ENCODE peak calls at places on chromosomes 5 and 9, in eight cellular contexts. U is left ventricle myocardium inferior, N is mammary epithelial cell, S is GM23248, P is hepatocyte, V is PC-3, W is cardiac muscle cell, Z is K562. M is an unnamed sample. For H3K4me1, the result is how much of the 10 kb centered on the place peaks cover.

GRCh38 chr5:133348406-133348805 is 263.9 kb downstream of the FSTL4 start:
- DNase-seq in U (no peak), N (no peak), S (no peak), P (no peak), V (no peak), W (no peak), Z (no peak), M (no peak)

GRCh38 chr5:765948-766631 is 18.4 kb downstream of the ZDHHC11B start:
- DNase-seq in U (no peak), N (no peak), S (no peak), P (no peak), V (no peak), W (no peak), Z (no peak), M (no peak)

GRCh38 chr5:5678909-5679308 is 256.4 kb downstream of the ICE1 start:
- DNase-seq in U (peak), N (no peak), S (no peak), P (no peak), V (peak), W (no peak), Z (no peak), M (peak)

GRCh38 chr9:74379718-74380117 is 117.4 kb upstream of the RORB start:
- DNase-seq in U (no peak), N (peak), S (no peak), P (peak), V (peak), W (peak), Z (no peak), M (peak)

GRCh38 chr9:72855890-72856523 is 96.8 kb downstream of the ALDH1A1 start:
- DNase-seq in U (no peak), N (no peak), S (no peak), P (no peak), V (no peak), W (no peak), Z (no peak), M (no peak)

GRCh38 chr9:137019891-137020683 is 8.0 kb downstream of the ABCA2 start:
- DNase-seq in U (no peak), N (no peak), S (no peak), P (no peak), V (no peak), W (no peak), Z (no peak), M (no peak)

GRCh38 chr5:74149395-74149794 is 491.1 kb downstream of the ENC1 start:
- DNase-seq in U (no peak), N (peak), S (peak), P (no peak), V (peak), W (no peak), Z (no peak), M (no peak)

GRCh38 chr5:132813599-132814440 is 718 bp downstream of the SOWAHA start:
- DNase-seq in U (no peak), N (no peak), S (peak), P (peak), V (no peak), W (peak), Z (no peak), M (peak)

GRCh38 chr5:3522491-3522890 is 73.1 kb upstream of the IRX1 start:
- DNase-seq in U (no peak), N (no peak), S (no peak), P (no peak), V (no peak), W (no peak), Z (no peak), M (no peak)

GRCh38 chr5:124677376-124677998 is 69.0 kb downstream of the ZNF608 start:
- DNase-seq in U (no peak), N (no peak), S (no peak), P (no peak), V (no peak), W (no peak), Z (no peak), M (no peak)

GRCh38 chr5:124679578-124680210 is 66.7 kb downstream of the ZNF608 start:
- DNase-seq in U (no peak), N (no peak), S (no peak), P (no peak), V (no peak), W (no peak), Z (no peak), M (no peak)

GRCh38 chr5:124677999-124678385 is 68.4 kb downstream of the ZNF608 start:
- DNase-seq in U (no peak), N (no peak), S (no peak), P (no peak), V (no peak), W (no peak), Z (no peak), M (no peak)

GRCh38 chr5:124678992-124679519 is 67.4 kb downstream of the ZNF608 start:
- DNase-seq in U (no peak), N (no peak), S (no peak), P (no peak), V (no peak), W (no peak), Z (no peak), M (no peak)

GRCh38 chr5:124678478-124678877 is 68.0 kb downstream of the ZNF608 start:
- DNase-seq in U (peak), N (peak), S (no peak), P (no peak), V (no peak), W (no peak), Z (no peak), M (no peak)
- H3K4me1 ChIP-seq in U (under half), N (under half), S (under half), P (half or more), V (under half), W (half or more), Z (under half), M (under half)

GRCh38 chr9:128009639-128010038 is 28.9 kb upstream of the EEIG1 start:
- DNase-seq in U (no peak), N (no peak), S (no peak), P (no peak), V (no peak), W (no peak), Z (no peak), M (no peak)

GRCh38 chr9:128006360-128007024 is 25.7 kb upstream of the EEIG1 start:
- DNase-seq in U (no peak), N (peak), S (peak), P (no peak), V (peak), W (no peak), Z (no peak), M (no peak)

GRCh38 chr9:128008171-128008570 is 27.4 kb upstream of the EEIG1 start:
- DNase-seq in U (no peak), N (no peak), S (no peak), P (no peak), V (no peak), W (no peak), Z (no peak), M (no peak)

GRCh38 chr9:128007566-128008138 is 26.9 kb upstream of the EEIG1 start:
- DNase-seq in U (peak), N (peak), S (peak), P (peak), V (peak), W (peak), Z (peak), M (no peak)

GRCh38 chr9:128011071-128011817 is 30.5 kb upstream of the EEIG1 start:
- DNase-seq in U (peak), N (no peak), S (no peak), P (no peak), V (peak), W (no peak), Z (peak), M (peak)
- H3K4me1 ChIP-seq in U (under half), N (under half), S (under half), P (under half), V (under half), W (under half), Z (under half), M (under half)

GRCh38 chr5:172954277-172954676 is 4.9 kb upstream of the RPL26L1 start:
- DNase-seq in U (no peak), N (no peak), S (no peak), P (no peak), V (no peak), W (no peak), Z (no peak), M (no peak)

GRCh38 chr5:172957458-172957857 is 1.8 kb upstream of the RPL26L1 start:
- DNase-seq in U (no peak), N (no peak), S (no peak), P (no peak), V (no peak), W (no peak), Z (no peak), M (no peak)

GRCh38 chr5:172954751-172955159 is 4.5 kb upstream of the RPL26L1 start:
- DNase-seq in U (no peak), N (no peak), S (no peak), P (no peak), V (no peak), W (no peak), Z (no peak), M (no peak)

GRCh38 chr5:172956936-172957335 is 2.3 kb upstream of the RPL26L1 start:
- DNase-seq in U (no peak), N (no peak), S (no peak), P (no peak), V (no peak), W (no peak), Z (no peak), M (no peak)

GRCh38 chr5:172956228-172956627 is 3.0 kb upstream of the RPL26L1 start:
- DNase-seq in U (no peak), N (no peak), S (no peak), P (no peak), V (no peak), W (no peak), Z (no peak), M (no peak)
- H3K4me1 ChIP-seq in U (under half), N (under half), S (half or more), P (under half), V (under half), W (under half), Z (under half), M (half or more)

DNA sequence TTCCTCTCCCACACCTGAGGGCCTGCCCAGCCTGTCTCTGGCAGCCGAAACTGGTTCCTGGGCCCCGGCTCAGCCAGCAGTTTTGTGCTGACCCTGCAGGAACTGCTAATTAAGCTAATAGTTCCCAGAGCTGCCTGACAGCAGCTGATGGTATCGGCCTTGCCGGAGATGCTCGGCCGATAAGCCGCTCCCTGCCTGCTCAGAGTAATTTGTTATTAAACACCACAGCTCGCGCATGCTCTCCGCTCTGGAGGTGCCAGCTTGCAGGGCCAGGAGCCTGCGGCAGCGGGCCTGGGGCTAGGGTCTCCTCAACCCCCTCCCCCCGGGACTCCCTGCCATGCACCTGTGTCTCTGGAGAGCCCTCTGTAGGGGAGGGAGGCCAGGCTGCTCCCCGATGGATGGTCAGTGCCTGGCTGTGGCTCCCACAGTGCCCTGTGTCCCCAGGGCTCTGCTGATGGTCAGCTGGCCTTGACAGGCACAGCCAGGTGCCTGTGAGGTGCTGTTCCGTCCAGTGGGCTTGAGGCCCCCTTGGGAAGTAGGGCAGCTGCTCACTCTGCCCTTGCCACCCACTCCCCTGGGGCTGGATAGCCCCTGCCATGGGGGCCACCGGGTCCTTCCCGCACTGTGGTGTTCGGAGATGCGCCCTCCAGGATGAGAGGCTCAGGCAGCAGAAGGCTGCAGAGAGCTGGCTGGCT is 41.7 kb downstream of the RXRA start:
- DNase-seq in U (no peak), N (no peak), S (no peak), P (peak), V (no peak), W (no peak), Z (no peak), M (no peak)
- H3K4me1 ChIP-seq in U (half or more), N (under half), S (under half), P (half or more), V (under half), W (under half), Z (half or more), M (half or more)

DNA sequence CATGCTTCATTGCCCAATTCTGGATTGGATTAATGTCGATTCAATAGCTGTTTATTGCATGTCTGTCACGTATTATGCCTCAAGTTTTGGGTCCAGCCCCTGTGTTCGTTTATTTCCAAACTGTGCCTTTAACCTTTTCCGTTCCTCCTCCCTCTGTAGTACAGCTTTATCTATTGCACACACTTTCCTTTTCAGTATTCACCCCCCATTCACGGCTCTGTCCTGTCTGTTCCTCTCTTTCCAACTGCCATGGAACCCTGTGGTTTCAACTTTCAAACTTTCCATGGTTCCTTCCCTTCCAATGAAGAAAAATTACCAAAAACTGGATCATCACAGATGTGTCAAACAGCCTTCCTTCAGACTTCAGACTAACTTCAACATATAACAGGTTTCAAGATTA is 17.1 kb downstream of the SMARCA2 start:
- DNase-seq in U (no peak), N (no peak), S (no peak), P (no peak), V (no peak), W (no peak), Z (no peak), M (no peak)
- H3K4me1 ChIP-seq in U (half or more), N (under half), S (under half), P (under half), V (under half), W (under half), Z (under half), M (under half)

GRCh38 chr9:36208521-36209253 is 18.0 kb downstream of the CLTA start:
- DNase-seq in U (no peak), N (no peak), S (peak), P (no peak), V (no peak), W (no peak), Z (no peak), M (no peak)

GRCh38 chr9:36204906-36205547 is 14.3 kb downstream of the CLTA start:
- DNase-seq in U (no peak), N (no peak), S (peak), P (peak), V (no peak), W (peak), Z (no peak), M (peak)

GRCh38 chr9:36210722-36211121 is 20.0 kb downstream of the CLTA start:
- DNase-seq in U (no peak), N (no peak), S (no peak), P (no peak), V (no peak), W (no peak), Z (no peak), M (no peak)

GRCh38 chr9:36207016-36207415 is 16.3 kb downstream of the CLTA start:
- DNase-seq in U (no peak), N (peak), S (peak), P (no peak), V (no peak), W (no peak), Z (no peak), M (no peak)

GRCh38 chr9:36207546-36208012 is 16.9 kb downstream of the CLTA start:
- DNase-seq in U (no peak), N (no peak), S (peak), P (no peak), V (peak), W (no peak), Z (no peak), M (no peak)
- H3K4me1 ChIP-seq in U (half or more), N (under half), S (under half), P (under half), V (under half), W (under half), Z (under half), M (under half)

GRCh38 chr5:90657788-90658187 is 99.2 kb downstream of the ADGRV1 start:
- DNase-seq in U (no peak), N (no peak), S (no peak), P (no peak), V (no peak), W (no peak), Z (no peak), M (no peak)
- H3K4me1 ChIP-seq in U (under half), N (under half), S (under half), P (under half), V (under half), W (under half), Z (under half), M (under half)

DNA sequence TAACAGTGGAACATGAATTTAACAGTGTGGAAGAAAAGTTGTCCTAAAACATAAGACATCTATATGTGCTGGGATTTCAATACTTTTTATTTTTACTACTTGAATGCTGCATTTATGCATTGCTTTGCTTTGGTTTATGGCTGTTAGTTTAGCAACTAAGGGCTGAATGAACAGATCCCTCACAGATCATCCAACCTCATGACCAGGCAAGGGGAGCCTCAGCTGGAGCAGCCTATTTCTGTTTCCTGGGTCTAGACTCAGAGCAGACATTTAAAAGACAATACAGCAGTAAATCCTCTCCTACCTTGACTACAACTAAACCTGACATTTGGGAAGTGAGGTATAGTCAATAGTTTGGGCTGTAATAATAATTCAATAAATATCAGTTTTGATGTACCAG is 163.3 kb downstream of the AUH start:
- DNase-seq in U (no peak), N (no peak), S (no peak), P (no peak), V (no peak), W (no peak), Z (no peak), M (no peak)
- H3K4me1 ChIP-seq in U (under half), N (under half), S (under half), P (under half), V (under half), W (under half), Z (under half), M (under half)

GRCh38 chr9:123418052-123418430 is 62.0 kb downstream of the CRB2 start:
- DNase-seq in U (no peak), N (no peak), S (no peak), P (no peak), V (no peak), W (no peak), Z (no peak), M (no peak)

GRCh38 chr9:123420560-123421210 is 64.7 kb downstream of the CRB2 start:
- DNase-seq in U (no peak), N (no peak), S (no peak), P (no peak), V (no peak), W (peak), Z (no peak), M (no peak)

GRCh38 chr9:123419721-123420559 is 63.9 kb downstream of the CRB2 start:
- DNase-seq in U (no peak), N (no peak), S (no peak), P (no peak), V (no peak), W (no peak), Z (no peak), M (no peak)

GRCh38 chr9:123418506-123418905 is 62.5 kb downstream of the CRB2 start:
- DNase-seq in U (no peak), N (no peak), S (no peak), P (no peak), V (no peak), W (no peak), Z (no peak), M (no peak)

GRCh38 chr9:123419091-123419490 is 63.1 kb downstream of the CRB2 start:
- DNase-seq in U (no peak), N (no peak), S (no peak), P (no peak), V (no peak), W (no peak), Z (no peak), M (no peak)
- H3K4me1 ChIP-seq in U (under half), N (under half), S (under half), P (under half), V (under half), W (under half), Z (under half), M (under half)

M was measured in A549.